ENCODE peak calls at places on chromosomes 5 and 9, in seven cellular contexts. V is cardiac fibroblast, O is WERI-Rb-1, Y is activated B cell treated with CpG ODN at 0.5 μM for 24 hours, J is right lobe of liver, T is kidney, L is Peyer's patch. M is an unnamed sample.

GRCh38 chr5:90297045-90297764 is 112.4 kb downstream of the CETN3 start:
- DNase-seq in V (no peak), O (no peak), Y (no peak), J (no peak), T (no peak), L (no peak), M (no peak)

GRCh38 chr5:129125819-129126218 is 31.3 kb downstream of the ISOC1 start:
- DNase-seq in V (no peak), O (no peak), Y (no peak), J (no peak), T (no peak), L (no peak), M (no peak)

GRCh38 chr5:94830520-94830919 is 212.1 kb downstream of the SLF1 start:
- DNase-seq in V (peak), O (no peak), Y (no peak), J (no peak), T (no peak), L (no peak), M (no peak)

GRCh38 chr5:111461934-111462333 is 50.4 kb downstream of the STARD4 start:
- DNase-seq in V (no peak), O (no peak), Y (no peak), J (no peak), T (no peak), L (no peak), M (no peak)

GRCh38 chr5:5572983-5573797 is 150.7 kb downstream of the ICE1 start:
- DNase-seq in V (no peak), O (no peak), Y (no peak), J (no peak), T (peak), L (no peak), M (no peak)

GRCh38 chr9:87592554-87593394 is 95.1 kb downstream of the DAPK1 start:
- DNase-seq in V (peak), O (no peak), Y (no peak), J (peak), T (peak), L (peak), M (no peak)

GRCh38 chr5:66660401-66660800 is 64.2 kb downstream of the MAST4 start:
- DNase-seq in V (peak), O (no peak), Y (no peak), J (no peak), T (no peak), L (no peak), M (no peak)

GRCh38 chr9:73807956-73808355 is 656.3 kb downstream of the ANXA1 start:
- DNase-seq in V (peak), O (no peak), Y (no peak), J (no peak), T (no peak), L (no peak), M (no peak)

GRCh38 chr5:1517838-1518237 is 5.9 kb downstream of the LPCAT1 start:
- DNase-seq in V (no peak), O (peak), Y (peak), J (peak), T (peak), L (peak), M (no peak)

GRCh38 chr9:69370430-69370829 is 45.4 kb downstream of the ENTREP1 start:
- DNase-seq in V (peak), O (no peak), Y (no peak), J (no peak), T (no peak), L (no peak), M (no peak)

GRCh38 chr5:142780871-142781270 is 10.7 kb downstream of the ARHGAP26 start:
- DNase-seq in V (no peak), O (no peak), Y (no peak), J (no peak), T (no peak), L (no peak), M (no peak)

DNA sequence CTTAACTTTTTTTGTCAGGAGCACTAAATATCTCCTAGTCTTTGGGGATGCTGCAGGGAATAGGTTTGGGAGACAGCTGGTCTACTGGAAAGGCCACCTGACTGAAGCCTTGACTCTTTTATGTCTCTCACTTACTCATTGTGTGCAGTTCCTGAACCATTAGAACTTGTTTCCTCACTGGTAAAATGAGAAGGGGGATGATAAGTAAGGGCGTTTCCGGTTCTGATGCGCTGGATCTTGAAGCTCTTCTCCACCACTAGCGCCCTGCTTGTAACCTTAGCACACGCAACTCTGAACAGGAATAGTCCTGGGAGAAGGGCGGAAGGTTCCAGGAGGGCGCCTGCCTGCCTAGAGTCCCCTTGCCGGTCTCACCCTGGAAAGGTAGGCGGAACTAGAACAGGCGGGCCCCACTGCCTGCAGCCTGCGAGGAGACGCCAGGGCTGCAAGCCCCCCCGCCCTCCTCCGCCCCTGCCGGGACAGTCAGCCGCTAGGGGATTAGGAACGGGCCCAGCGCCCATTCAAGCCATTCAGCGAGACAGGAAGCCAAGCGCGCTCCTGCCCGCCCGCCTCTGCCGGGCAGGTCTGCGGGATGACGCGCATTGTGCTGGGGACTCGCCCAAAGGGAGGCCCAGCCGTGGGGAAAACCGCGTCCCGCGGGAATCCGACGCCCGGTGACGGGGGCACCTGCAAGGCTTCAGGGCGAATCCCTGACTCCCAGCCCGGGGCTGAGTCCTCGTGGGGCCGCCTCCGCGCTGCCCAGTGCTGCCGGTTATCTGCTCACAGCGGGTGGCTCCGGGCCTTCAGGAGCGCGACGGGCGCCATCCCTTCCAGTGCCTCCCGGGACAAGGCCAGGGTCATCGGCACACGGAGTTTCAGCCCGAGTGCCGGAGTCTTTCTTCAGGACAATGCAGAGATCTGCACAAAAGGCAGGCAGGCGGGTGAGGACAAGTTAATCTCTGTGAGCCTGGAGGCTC is 44.0 kb upstream of the XPA start:
- DNase-seq in V (peak), O (no peak), Y (peak), J (peak), T (peak), L (peak), M (peak)
- TF ChIP-seq CTCF in V (peak), O (no peak), Y (no peak), J (no peak), T (no peak), L (no peak), M (no peak)

GRCh38 chr9:129028192-129028966 is at the start of gene SH3GLB2:
- DNase-seq in V (peak), O (peak), Y (peak), J (peak), T (peak), L (peak), M (peak)
- TF ChIP-seq CTCF in V (peak), O (peak), Y (no peak), J (peak), T (peak), L (peak), M (peak)

GRCh38 chr9:33227741-33228140 is 12.2 kb upstream of the SPINK4 start:
- DNase-seq in V (no peak), O (no peak), Y (no peak), J (no peak), T (no peak), L (peak), M (no peak)

GRCh38 chr9:33228606-33229005 is 11.4 kb upstream of the SPINK4 start:
- DNase-seq in V (no peak), O (no peak), Y (no peak), J (no peak), T (no peak), L (peak), M (no peak)

GRCh38 chr9:33230756-33231691 is 8.9 kb upstream of the SPINK4 start:
- DNase-seq in V (no peak), O (no peak), Y (no peak), J (no peak), T (no peak), L (no peak), M (no peak)

GRCh38 chr9:33227013-33227398 is 13.0 kb upstream of the SPINK4 start:
- DNase-seq in V (no peak), O (no peak), Y (no peak), J (no peak), T (no peak), L (peak), M (no peak)

GRCh38 chr9:33229359-33230120 is 10.4 kb upstream of the SPINK4 start:
- DNase-seq in V (no peak), O (peak), Y (no peak), J (no peak), T (peak), L (peak), M (no peak)
- TF ChIP-seq CTCF in V (no peak), O (peak), Y (no peak), J (no peak), T (peak), L (peak), M (no peak)

DNA sequence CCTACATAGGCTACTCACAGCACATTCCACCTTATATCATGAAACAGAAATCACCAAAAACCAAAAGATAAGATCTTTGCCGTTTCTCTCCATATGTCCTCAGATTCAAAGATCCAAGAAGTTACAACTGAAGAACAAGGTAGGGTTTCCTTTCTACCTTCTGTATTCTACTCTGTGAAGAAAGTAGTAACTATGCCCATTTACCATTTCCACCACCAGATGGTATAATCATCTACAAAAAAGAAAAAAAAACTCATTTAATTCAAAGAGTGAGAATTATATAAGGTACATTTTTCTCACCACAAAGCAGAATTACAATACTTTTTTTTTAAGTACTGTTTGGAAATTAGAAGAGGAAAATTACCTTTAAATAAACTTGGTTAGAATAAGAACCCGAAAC is 172.6 kb upstream of the PTGER4 start:
- DNase-seq in V (peak), O (no peak), Y (no peak), J (no peak), T (no peak), L (no peak), M (no peak)
- TF ChIP-seq CTCF in V (peak), O (no peak), Y (no peak), J (peak), T (no peak), L (peak), M (no peak)

GRCh38 chr9:135190789-135191577 is 103.5 kb downstream of the OLFM1 start:
- DNase-seq in V (no peak), O (no peak), Y (no peak), J (no peak), T (no peak), L (no peak), M (no peak)

GRCh38 chr9:135196474-135196873 is 109.0 kb downstream of the OLFM1 start:
- DNase-seq in V (no peak), O (no peak), Y (no peak), J (no peak), T (no peak), L (no peak), M (no peak)

GRCh38 chr9:135188681-135189151 is 101.2 kb downstream of the OLFM1 start:
- DNase-seq in V (no peak), O (no peak), Y (no peak), J (no peak), T (peak), L (no peak), M (no peak)

GRCh38 chr9:135189497-135189896 is 102.0 kb downstream of the OLFM1 start:
- DNase-seq in V (no peak), O (no peak), Y (no peak), J (no peak), T (no peak), L (no peak), M (no peak)

DNA sequence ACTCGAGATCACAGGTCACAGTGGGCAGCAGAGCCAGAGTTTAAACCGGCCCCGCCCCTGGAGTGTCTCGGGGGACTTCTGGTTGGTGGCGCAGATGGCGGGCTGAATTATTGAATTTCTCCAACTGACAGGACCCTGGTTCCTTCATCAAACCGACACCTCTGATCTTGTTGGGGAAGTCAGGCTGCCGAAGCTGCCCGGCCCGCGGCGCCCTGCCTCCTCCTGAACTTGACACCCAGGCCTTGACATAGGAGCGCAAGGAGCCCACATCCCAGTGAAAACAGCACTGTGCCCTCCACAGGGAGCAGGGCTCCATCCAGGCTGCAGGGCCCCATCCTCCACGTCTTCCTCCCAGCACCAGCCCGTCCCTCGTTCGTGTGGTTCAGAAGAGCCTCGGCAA is 105.2 kb downstream of the OLFM1 start:
- DNase-seq in V (no peak), O (no peak), Y (no peak), J (no peak), T (no peak), L (no peak), M (no peak)
- TF ChIP-seq CTCF in V (no peak), O (no peak), Y (no peak), J (no peak), T (no peak), L (no peak), M (no peak)

GRCh38 chr5:173187054-173187743 is 42.9 kb downstream of the BNIP1 start:
- DNase-seq in V (no peak), O (no peak), Y (no peak), J (no peak), T (no peak), L (no peak), M (no peak)
- TF ChIP-seq CTCF in V (no peak), O (peak), Y (no peak), J (no peak), T (no peak), L (no peak), M (peak)

DNA sequence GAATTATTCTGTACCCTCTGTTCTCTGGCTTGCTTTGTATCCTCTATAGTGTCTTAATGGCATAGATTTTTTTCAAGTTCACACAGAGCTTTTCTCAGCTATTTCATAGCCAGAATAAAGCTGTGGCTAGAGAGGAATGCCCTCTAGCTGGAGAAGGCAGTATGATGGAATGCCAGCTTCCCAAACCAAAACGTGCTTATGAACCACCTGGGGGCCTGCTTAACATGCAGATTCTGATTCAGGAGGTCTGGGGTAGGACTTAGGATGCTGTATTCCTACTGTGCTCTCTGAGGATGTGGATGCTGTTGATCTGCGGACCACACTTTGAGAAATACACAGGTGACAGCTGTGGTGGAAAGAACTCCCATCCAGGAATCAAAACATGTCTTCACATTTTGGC is 49.9 kb upstream of the DPYSL3 start:
- DNase-seq in V (no peak), O (no peak), Y (no peak), J (no peak), T (no peak), L (no peak), M (no peak)
- TF ChIP-seq CTCF in V (no peak), O (no peak), Y (no peak), J (no peak), T (no peak), L (no peak), M (no peak)